ENCODE peak calls at places on chromosome 5, in seven cellular contexts. One of them, this sample, is unnamed.

GRCh38 chr5:133386662-133387061 is 225.7 kb downstream of the FSTL4 start:
- DNase-seq in adipocyte: no peak
- DNase-seq in T-helper 1 cell: no peak
- DNase-seq in head of caudate nucleus: no peak
- DNase-seq in ascending aorta: no peak
- DNase-seq in NCI-H1417: no peak
- DNase-seq in AML-193: no peak
- DNase-seq in this sample: no peak

GRCh38 chr5:39177629-39177959 is 41.8 kb downstream of the FYB1 start:
- DNase-seq in adipocyte: no peak
- DNase-seq in T-helper 1 cell: no peak
- DNase-seq in head of caudate nucleus: no peak
- DNase-seq in ascending aorta: no peak
- DNase-seq in NCI-H1417: no peak
- DNase-seq in AML-193: peak
- DNase-seq in this sample: no peak

GRCh38 chr5:96064905-96065304 is 103.3 kb upstream of the ELL2 start:
- DNase-seq in adipocyte: no peak
- DNase-seq in T-helper 1 cell: no peak
- DNase-seq in head of caudate nucleus: no peak
- DNase-seq in ascending aorta: no peak
- DNase-seq in NCI-H1417: no peak
- DNase-seq in AML-193: no peak
- DNase-seq in this sample: no peak

GRCh38 chr5:68428232-68428811 is 212.8 kb downstream of the PIK3R1 start:
- DNase-seq in adipocyte: no peak
- DNase-seq in T-helper 1 cell: no peak
- DNase-seq in head of caudate nucleus: peak
- DNase-seq in ascending aorta: no peak
- DNase-seq in NCI-H1417: no peak
- DNase-seq in AML-193: no peak
- DNase-seq in this sample: peak

GRCh38 chr5:16160706-16161105 is 18.9 kb downstream of the MARCHF11 start:
- DNase-seq in adipocyte: peak
- DNase-seq in T-helper 1 cell: no peak
- DNase-seq in head of caudate nucleus: peak
- DNase-seq in ascending aorta: no peak
- DNase-seq in NCI-H1417: peak
- DNase-seq in AML-193: peak
- DNase-seq in this sample: peak

GRCh38 chr5:79346420-79346824 is 110.5 kb downstream of the JMY start:
- DNase-seq in adipocyte: peak
- DNase-seq in T-helper 1 cell: no peak
- DNase-seq in head of caudate nucleus: peak
- DNase-seq in ascending aorta: no peak
- DNase-seq in NCI-H1417: no peak
- DNase-seq in AML-193: no peak
- DNase-seq in this sample: no peak

GRCh38 chr5:80961376-80962281 is 1.5 kb downstream of the RASGRF2 start:
- DNase-seq in adipocyte: no peak
- DNase-seq in T-helper 1 cell: peak
- DNase-seq in head of caudate nucleus: peak
- DNase-seq in ascending aorta: no peak
- DNase-seq in NCI-H1417: no peak
- DNase-seq in AML-193: no peak
- DNase-seq in this sample: peak

GRCh38 chr5:157148734-157149615 is 6.3 kb upstream of the MED7 start:
- DNase-seq in adipocyte: peak
- DNase-seq in T-helper 1 cell: peak
- DNase-seq in head of caudate nucleus: peak
- DNase-seq in ascending aorta: no peak
- DNase-seq in NCI-H1417: peak
- DNase-seq in AML-193: peak
- DNase-seq in this sample: peak

GRCh38 chr5:163505049-163505474 is 357 bp upstream of the MAT2B start:
- DNase-seq in adipocyte: no peak
- DNase-seq in T-helper 1 cell: no peak
- DNase-seq in head of caudate nucleus: no peak
- DNase-seq in ascending aorta: no peak
- DNase-seq in NCI-H1417: no peak
- DNase-seq in AML-193: no peak
- DNase-seq in this sample: no peak

GRCh38 chr5:177982072-177982727 is 13.8 kb downstream of the PROP1 start:
- DNase-seq in adipocyte: no peak
- DNase-seq in T-helper 1 cell: no peak
- DNase-seq in head of caudate nucleus: no peak
- DNase-seq in ascending aorta: no peak
- DNase-seq in NCI-H1417: no peak
- DNase-seq in AML-193: no peak
- DNase-seq in this sample: no peak

GRCh38 chr5:55625603-55625875 is 86.6 kb downstream of the SLC38A9 start:
- DNase-seq in adipocyte: no peak
- DNase-seq in T-helper 1 cell: no peak
- DNase-seq in head of caudate nucleus: no peak
- DNase-seq in ascending aorta: no peak
- DNase-seq in NCI-H1417: no peak
- DNase-seq in AML-193: no peak
- DNase-seq in this sample: no peak

GRCh38 chr5:24547127-24547526 is 97.7 kb downstream of the CDH10 start:
- DNase-seq in adipocyte: peak
- DNase-seq in T-helper 1 cell: no peak
- DNase-seq in head of caudate nucleus: no peak
- DNase-seq in ascending aorta: no peak
- DNase-seq in NCI-H1417: peak
- DNase-seq in AML-193: no peak
- DNase-seq in this sample: no peak

GRCh38 chr5:141510850-141511718 is 22.2 kb downstream of the PCDHGC5 start:
- DNase-seq in adipocyte: no peak
- DNase-seq in T-helper 1 cell: no peak
- DNase-seq in head of caudate nucleus: no peak
- DNase-seq in ascending aorta: no peak
- DNase-seq in NCI-H1417: no peak
- DNase-seq in AML-193: no peak
- DNase-seq in this sample: no peak

GRCh38 chr5:90911169-90911568 is 352.6 kb downstream of the ADGRV1 start:
- DNase-seq in adipocyte: no peak
- DNase-seq in T-helper 1 cell: no peak
- DNase-seq in head of caudate nucleus: no peak
- DNase-seq in ascending aorta: no peak
- DNase-seq in NCI-H1417: peak
- DNase-seq in AML-193: no peak
- DNase-seq in this sample: no peak

GRCh38 chr5:152437861-152438260 is 32.8 kb upstream of the NMUR2 start:
- DNase-seq in adipocyte: no peak
- DNase-seq in T-helper 1 cell: no peak
- DNase-seq in head of caudate nucleus: no peak
- DNase-seq in ascending aorta: no peak
- DNase-seq in NCI-H1417: no peak
- DNase-seq in AML-193: no peak
- DNase-seq in this sample: no peak

GRCh38 chr5:10760033-10760975 is 730 bp downstream of the DAP start:
- DNase-seq in adipocyte: peak
- DNase-seq in T-helper 1 cell: no peak
- DNase-seq in head of caudate nucleus: peak
- DNase-seq in ascending aorta: no peak
- DNase-seq in NCI-H1417: peak
- DNase-seq in AML-193: peak
- DNase-seq in this sample: peak

GRCh38 chr5:10667431-10668057 is 93.5 kb downstream of the DAP start:
- DNase-seq in adipocyte: no peak
- DNase-seq in T-helper 1 cell: no peak
- DNase-seq in head of caudate nucleus: no peak
- DNase-seq in ascending aorta: no peak
- DNase-seq in NCI-H1417: no peak
- DNase-seq in AML-193: no peak
- DNase-seq in this sample: no peak

GRCh38 chr5:110054240-110054639 is 364.5 kb downstream of the MAN2A1 start:
- DNase-seq in adipocyte: peak
- DNase-seq in T-helper 1 cell: peak
- DNase-seq in head of caudate nucleus: no peak
- DNase-seq in ascending aorta: peak
- DNase-seq in NCI-H1417: peak
- DNase-seq in AML-193: peak
- DNase-seq in this sample: peak

GRCh38 chr5:162372265-162372664 is 304.7 kb downstream of the GABRG2 start:
- DNase-seq in adipocyte: no peak
- DNase-seq in T-helper 1 cell: no peak
- DNase-seq in head of caudate nucleus: no peak
- DNase-seq in ascending aorta: no peak
- DNase-seq in NCI-H1417: no peak
- DNase-seq in AML-193: no peak
- DNase-seq in this sample: peak

GRCh38 chr5:157918811-157919742 is 60.1 kb upstream of the CLINT1 start:
- DNase-seq in adipocyte: peak
- DNase-seq in T-helper 1 cell: no peak
- DNase-seq in head of caudate nucleus: no peak
- DNase-seq in ascending aorta: no peak
- DNase-seq in NCI-H1417: peak
- DNase-seq in AML-193: no peak
- DNase-seq in this sample: no peak

GRCh38 chr5:156375895-156376495 is 49.0 kb downstream of the SGCD start:
- DNase-seq in adipocyte: no peak
- DNase-seq in T-helper 1 cell: no peak
- DNase-seq in head of caudate nucleus: no peak
- DNase-seq in ascending aorta: no peak
- DNase-seq in NCI-H1417: no peak
- DNase-seq in AML-193: no peak
- DNase-seq in this sample: no peak

GRCh38 chr5:56640763-56641406 is 174.5 kb upstream of the MAP3K1 start:
- DNase-seq in adipocyte: no peak
- DNase-seq in T-helper 1 cell: no peak
- DNase-seq in head of caudate nucleus: peak
- DNase-seq in ascending aorta: peak
- DNase-seq in NCI-H1417: no peak
- DNase-seq in AML-193: peak
- DNase-seq in this sample: peak

GRCh38 chr5:123844873-123845272 is 332.9 kb downstream of the CSNK1G3 start:
- DNase-seq in adipocyte: peak
- DNase-seq in T-helper 1 cell: no peak
- DNase-seq in head of caudate nucleus: no peak
- DNase-seq in ascending aorta: no peak
- DNase-seq in NCI-H1417: no peak
- DNase-seq in AML-193: no peak
- DNase-seq in this sample: no peak

GRCh38 chr5:9838906-9839305 is 208.8 kb upstream of the TAS2R1 start:
- DNase-seq in adipocyte: no peak
- DNase-seq in T-helper 1 cell: no peak
- DNase-seq in head of caudate nucleus: peak
- DNase-seq in ascending aorta: no peak
- DNase-seq in NCI-H1417: no peak
- DNase-seq in AML-193: no peak
- DNase-seq in this sample: peak

GRCh38 chr5:117604845-117605244 is 1030.2 kb upstream of the SEMA6A start:
- DNase-seq in adipocyte: no peak
- DNase-seq in T-helper 1 cell: no peak
- DNase-seq in head of caudate nucleus: no peak
- DNase-seq in ascending aorta: no peak
- DNase-seq in NCI-H1417: no peak
- DNase-seq in AML-193: no peak
- DNase-seq in this sample: no peak

GRCh38 chr5:66788556-66788955 is 192.4 kb downstream of the MAST4 start:
- DNase-seq in adipocyte: no peak
- DNase-seq in T-helper 1 cell: no peak
- DNase-seq in head of caudate nucleus: no peak
- DNase-seq in ascending aorta: no peak
- DNase-seq in NCI-H1417: no peak
- DNase-seq in AML-193: no peak
- DNase-seq in this sample: no peak

GRCh38 chr5:138968601-138969000 is 93.5 kb upstream of the LRRTM2 start:
- DNase-seq in adipocyte: no peak
- DNase-seq in T-helper 1 cell: no peak
- DNase-seq in head of caudate nucleus: peak
- DNase-seq in ascending aorta: no peak
- DNase-seq in NCI-H1417: no peak
- DNase-seq in AML-193: no peak
- DNase-seq in this sample: peak

GRCh38 chr5:39055760-39056393 is 18.3 kb downstream of the RICTOR start:
- DNase-seq in adipocyte: no peak
- DNase-seq in T-helper 1 cell: no peak
- DNase-seq in head of caudate nucleus: no peak
- DNase-seq in ascending aorta: no peak
- DNase-seq in NCI-H1417: no peak
- DNase-seq in AML-193: no peak
- DNase-seq in this sample: no peak

GRCh38 chr5:94849324-94849723 is 230.9 kb downstream of the SLF1 start:
- DNase-seq in adipocyte: no peak
- DNase-seq in T-helper 1 cell: no peak
- DNase-seq in head of caudate nucleus: no peak
- DNase-seq in ascending aorta: no peak
- DNase-seq in NCI-H1417: no peak
- DNase-seq in AML-193: no peak
- DNase-seq in this sample: no peak

GRCh38 chr5:172901788-172902496 is 57.3 kb upstream of the RPL26L1 start:
- DNase-seq in adipocyte: peak
- DNase-seq in T-helper 1 cell: no peak
- DNase-seq in head of caudate nucleus: no peak
- DNase-seq in ascending aorta: no peak
- DNase-seq in NCI-H1417: no peak
- DNase-seq in AML-193: no peak
- DNase-seq in this sample: no peak

GRCh38 chr5:68656936-68657857 is 436.6 kb upstream of the SLC30A5 start:
- DNase-seq in adipocyte: no peak
- DNase-seq in T-helper 1 cell: no peak
- DNase-seq in head of caudate nucleus: no peak
- DNase-seq in ascending aorta: no peak
- DNase-seq in NCI-H1417: no peak
- DNase-seq in AML-193: no peak
- DNase-seq in this sample: no peak

GRCh38 chr5:73160239-73160671 is 12.7 kb upstream of the TMEM174 start:
- DNase-seq in adipocyte: no peak
- DNase-seq in T-helper 1 cell: no peak
- DNase-seq in head of caudate nucleus: no peak
- DNase-seq in ascending aorta: no peak
- DNase-seq in NCI-H1417: no peak
- DNase-seq in AML-193: no peak
- DNase-seq in this sample: no peak

GRCh38 chr5:172789687-172790495 is 18.9 kb upstream of the DUSP1 start:
- DNase-seq in adipocyte: peak
- DNase-seq in T-helper 1 cell: no peak
- DNase-seq in head of caudate nucleus: no peak
- DNase-seq in ascending aorta: no peak
- DNase-seq in NCI-H1417: no peak
- DNase-seq in AML-193: no peak
- DNase-seq in this sample: peak

GRCh38 chr5:151708126-151708525 is 21.4 kb upstream of the SPARC start:
- DNase-seq in adipocyte: no peak
- DNase-seq in T-helper 1 cell: no peak
- DNase-seq in head of caudate nucleus: no peak
- DNase-seq in ascending aorta: no peak
- DNase-seq in NCI-H1417: no peak
- DNase-seq in AML-193: peak
- DNase-seq in this sample: no peak

GRCh38 chr5:117594165-117594564 is 1019.5 kb upstream of the SEMA6A start:
- DNase-seq in adipocyte: peak
- DNase-seq in T-helper 1 cell: no peak
- DNase-seq in head of caudate nucleus: no peak
- DNase-seq in ascending aorta: no peak
- DNase-seq in NCI-H1417: peak
- DNase-seq in AML-193: no peak
- DNase-seq in this sample: peak

GRCh38 chr5:151023047-151023615 is 2.7 kb downstream of the GPX3 start:
- DNase-seq in adipocyte: no peak
- DNase-seq in T-helper 1 cell: no peak
- DNase-seq in head of caudate nucleus: no peak
- DNase-seq in ascending aorta: peak
- DNase-seq in NCI-H1417: no peak
- DNase-seq in AML-193: no peak
- DNase-seq in this sample: peak

GRCh38 chr5:170569101-170569500 is 65.3 kb downstream of the KCNIP1 start:
- DNase-seq in adipocyte: no peak
- DNase-seq in T-helper 1 cell: no peak
- DNase-seq in head of caudate nucleus: no peak
- DNase-seq in ascending aorta: no peak
- DNase-seq in NCI-H1417: no peak
- DNase-seq in AML-193: no peak
- DNase-seq in this sample: no peak

GRCh38 chr5:6587171-6587570 is 45.7 kb downstream of the NSUN2 start:
- DNase-seq in adipocyte: no peak
- DNase-seq in T-helper 1 cell: no peak
- DNase-seq in head of caudate nucleus: no peak
- DNase-seq in ascending aorta: no peak
- DNase-seq in NCI-H1417: no peak
- DNase-seq in AML-193: no peak
- DNase-seq in this sample: no peak

This sample was measured in Ammon's horn.